ENCODE peak calls at places on chromosomes 3 and 15, in five cellular contexts. One of them, this sample, is unnamed.

GRCh38 chr3:128969993-128970740 is 23.7 kb downstream of the CFAP92 start:
- DNase-seq in GM23248: peak; percentile 70
- DNase-seq in kidney: no peak
- DNase-seq in A549: peak; percentile 37
- DNase-seq in CD8-positive, alpha-beta T cell: peak; percentile 71
- DNase-seq in this sample: peak; percentile 50

GRCh38 chr15:49154799-49155109 is 645 bp downstream of the COPS2 start:
- DNase-seq in GM23248: no peak
- DNase-seq in kidney: no peak
- DNase-seq in A549: no peak
- DNase-seq in CD8-positive, alpha-beta T cell: no peak
- DNase-seq in this sample: no peak

GRCh38 chr3:124277516-124277890 is 285.6 kb upstream of the ROPN1 start:
- DNase-seq in GM23248: peak; percentile 41
- DNase-seq in kidney: no peak
- DNase-seq in A549: no peak
- DNase-seq in CD8-positive, alpha-beta T cell: no peak
- DNase-seq in this sample: no peak

GRCh38 chr15:64369078-64369607 is 12.1 kb downstream of the PCLAF start:
- DNase-seq in GM23248: no peak
- DNase-seq in kidney: no peak
- DNase-seq in A549: no peak
- DNase-seq in CD8-positive, alpha-beta T cell: no peak
- DNase-seq in this sample: no peak

GRCh38 chr3:81218023-81218422 is 543.4 kb downstream of the GBE1 start:
- DNase-seq in GM23248: peak; percentile 53
- DNase-seq in kidney: no peak
- DNase-seq in A549: peak; percentile 19
- DNase-seq in CD8-positive, alpha-beta T cell: no peak
- DNase-seq in this sample: peak; percentile 73

GRCh38 chr3:149003653-149004305 is 12.4 kb downstream of the GYG1 start:
- DNase-seq in GM23248: no peak
- DNase-seq in kidney: no peak
- DNase-seq in A549: no peak
- DNase-seq in CD8-positive, alpha-beta T cell: peak; percentile 18
- DNase-seq in this sample: peak; percentile 85

GRCh38 chr3:79012946-79013362 is 754.8 kb downstream of the ROBO1 start:
- DNase-seq in GM23248: peak; percentile 36
- DNase-seq in kidney: no peak
- DNase-seq in A549: no peak
- DNase-seq in CD8-positive, alpha-beta T cell: no peak
- DNase-seq in this sample: no peak

GRCh38 chr15:60389261-60390077 is 8.3 kb downstream of the ANXA2 start:
- DNase-seq in GM23248: peak; percentile 45
- DNase-seq in kidney: no peak
- DNase-seq in A549: no peak
- DNase-seq in CD8-positive, alpha-beta T cell: no peak
- DNase-seq in this sample: no peak

GRCh38 chr3:106824856-106825255 is 552.4 kb upstream of the CCDC54 start:
- DNase-seq in GM23248: peak; percentile 60
- DNase-seq in kidney: no peak
- DNase-seq in A549: peak; percentile 15
- DNase-seq in CD8-positive, alpha-beta T cell: no peak
- DNase-seq in this sample: peak; percentile 77

GRCh38 chr15:68279779-68280745 is 2.5 kb downstream of the FEM1B start:
- DNase-seq in GM23248: peak; percentile 58
- DNase-seq in kidney: no peak
- DNase-seq in A549: no peak
- DNase-seq in CD8-positive, alpha-beta T cell: no peak
- DNase-seq in this sample: no peak

GRCh38 chr15:70741107-70741511 is 22.2 kb downstream of the UACA start:
- DNase-seq in GM23248: peak; percentile 89
- DNase-seq in kidney: no peak
- DNase-seq in A549: peak; percentile 76
- DNase-seq in CD8-positive, alpha-beta T cell: no peak
- DNase-seq in this sample: peak; percentile 65

GRCh38 chr15:59296181-59296617 is 76.5 kb downstream of the MYO1E start:
- DNase-seq in GM23248: peak; percentile 92
- DNase-seq in kidney: no peak
- DNase-seq in A549: peak; percentile 62
- DNase-seq in CD8-positive, alpha-beta T cell: no peak
- DNase-seq in this sample: peak; percentile 62

GRCh38 chr3:54243262-54243931 is 121.0 kb downstream of the CACNA2D3 start:
- DNase-seq in GM23248: peak; percentile 25
- DNase-seq in kidney: no peak
- DNase-seq in A549: peak; percentile 4
- DNase-seq in CD8-positive, alpha-beta T cell: no peak
- DNase-seq in this sample: peak; percentile 34

GRCh38 chr3:9362731-9363530 is at the start of gene THUMPD3:
- DNase-seq in GM23248: peak; percentile 96
- DNase-seq in kidney: peak; percentile 97
- DNase-seq in A549: peak; percentile 95
- DNase-seq in CD8-positive, alpha-beta T cell: peak; percentile 90
- DNase-seq in this sample: peak; percentile 82

GRCh38 chr3:73733796-73734195 is 109.1 kb upstream of the PDZRN3 start:
- DNase-seq in GM23248: no peak
- DNase-seq in kidney: no peak
- DNase-seq in A549: no peak
- DNase-seq in CD8-positive, alpha-beta T cell: no peak
- DNase-seq in this sample: no peak

GRCh38 chr15:90044191-90044590 is 43.1 kb downstream of the ZNF710 start:
- DNase-seq in GM23248: no peak
- DNase-seq in kidney: peak; percentile 60
- DNase-seq in A549: no peak
- DNase-seq in CD8-positive, alpha-beta T cell: no peak
- DNase-seq in this sample: no peak

GRCh38 chr15:34969340-34970097 is at the start of gene AQR:
- DNase-seq in GM23248: peak; percentile 100
- DNase-seq in kidney: peak; percentile 98
- DNase-seq in A549: peak; percentile 99
- DNase-seq in CD8-positive, alpha-beta T cell: peak; percentile 91
- DNase-seq in this sample: peak; percentile 99

GRCh38 chr3:178140491-178140890 is 395.7 kb upstream of the KCNMB2 start:
- DNase-seq in GM23248: peak; percentile 6
- DNase-seq in kidney: no peak
- DNase-seq in A549: peak; percentile 0
- DNase-seq in CD8-positive, alpha-beta T cell: no peak
- DNase-seq in this sample: peak; percentile 81

GRCh38 chr3:16427309-16427965 is 86.1 kb downstream of the RFTN1 start:
- DNase-seq in GM23248: peak; percentile 93
- DNase-seq in kidney: no peak
- DNase-seq in A549: peak; percentile 21
- DNase-seq in CD8-positive, alpha-beta T cell: no peak
- DNase-seq in this sample: peak; percentile 17

GRCh38 chr15:69060744-69061143 is 46.2 kb downstream of the NOX5 start:
- DNase-seq in GM23248: no peak
- DNase-seq in kidney: no peak
- DNase-seq in A549: no peak
- DNase-seq in CD8-positive, alpha-beta T cell: no peak
- DNase-seq in this sample: peak; percentile 45

GRCh38 chr15:68210821-68211655 is 5.9 kb upstream of the CALML4 start:
- DNase-seq in GM23248: peak; percentile 73
- DNase-seq in kidney: no peak
- DNase-seq in A549: peak; percentile 42
- DNase-seq in CD8-positive, alpha-beta T cell: peak; percentile 58
- DNase-seq in this sample: peak; percentile 38

GRCh38 chr3:98013428-98014349 is 21.4 kb downstream of the GABRR3 start:
- DNase-seq in GM23248: peak; percentile 6
- DNase-seq in kidney: no peak
- DNase-seq in A549: peak; percentile 83
- DNase-seq in CD8-positive, alpha-beta T cell: no peak
- DNase-seq in this sample: peak; percentile 19

GRCh38 chr3:98021821-98022220 is 13.3 kb downstream of the GABRR3 start:
- DNase-seq in GM23248: peak; percentile 36
- DNase-seq in kidney: no peak
- DNase-seq in A549: no peak
- DNase-seq in CD8-positive, alpha-beta T cell: no peak
- DNase-seq in this sample: peak; percentile 27

GRCh38 chr3:98022978-98023820 is 11.9 kb downstream of the GABRR3 start:
- DNase-seq in GM23248: peak; percentile 73
- DNase-seq in kidney: peak; percentile 93
- DNase-seq in A549: peak; percentile 79
- DNase-seq in CD8-positive, alpha-beta T cell: peak; percentile 98
- DNase-seq in this sample: peak; percentile 88

GRCh38 chr3:98020412-98020811 is 14.7 kb downstream of the GABRR3 start:
- DNase-seq in GM23248: no peak
- DNase-seq in kidney: no peak
- DNase-seq in A549: no peak
- DNase-seq in CD8-positive, alpha-beta T cell: no peak
- DNase-seq in this sample: no peak

DNA sequence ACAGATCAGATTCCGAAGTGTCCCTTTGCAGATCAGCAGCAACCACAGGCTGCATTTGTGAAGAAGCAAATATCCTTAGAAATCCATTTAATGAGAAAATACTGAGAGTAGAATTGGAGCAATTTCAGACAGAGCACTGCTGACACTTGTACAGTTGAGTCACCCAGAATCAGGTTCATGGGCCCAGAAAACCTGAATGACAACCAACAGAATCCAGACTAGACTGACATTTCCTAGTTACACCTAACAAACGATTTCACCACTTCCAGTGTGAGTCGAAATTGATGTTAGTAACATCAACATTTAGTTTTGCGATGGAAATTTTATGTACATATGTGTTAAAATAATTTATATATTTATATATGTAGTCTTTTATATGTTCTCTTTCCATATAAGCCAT is 16.8 kb downstream of the GABRR3 start:
- DNase-seq in GM23248: no peak
- DNase-seq in kidney: no peak
- DNase-seq in A549: no peak
- DNase-seq in CD8-positive, alpha-beta T cell: no peak
- DNase-seq in this sample: no peak
- H3K4me1 ChIP-seq in GM23248: no peaks in the 10 kb centered on the region
- H3K4me1 ChIP-seq in kidney: no peaks in the 10 kb centered on the region
- H3K4me1 ChIP-seq in A549: peaks cover 11% of the 10 kb centered on the region
- H3K4me1 ChIP-seq in CD8-positive, alpha-beta T cell: no peaks in the 10 kb centered on the region
- H3K4me1 ChIP-seq in this sample: peaks cover 7% of the 10 kb centered on the region

GRCh38 chr3:40718209-40718608 is 193.4 kb downstream of the ZNF621 start:
- DNase-seq in GM23248: no peak
- DNase-seq in kidney: no peak
- DNase-seq in A549: no peak
- DNase-seq in CD8-positive, alpha-beta T cell: no peak
- DNase-seq in this sample: no peak

GRCh38 chr3:40720863-40721262 is 196.1 kb downstream of the ZNF621 start:
- DNase-seq in GM23248: no peak
- DNase-seq in kidney: no peak
- DNase-seq in A549: no peak
- DNase-seq in CD8-positive, alpha-beta T cell: no peak
- DNase-seq in this sample: no peak

GRCh38 chr3:40718681-40719080 is 193.9 kb downstream of the ZNF621 start:
- DNase-seq in GM23248: no peak
- DNase-seq in kidney: no peak
- DNase-seq in A549: no peak
- DNase-seq in CD8-positive, alpha-beta T cell: no peak
- DNase-seq in this sample: no peak

GRCh38 chr3:40719660-40720287 is 195.0 kb downstream of the ZNF621 start:
- DNase-seq in GM23248: no peak
- DNase-seq in kidney: no peak
- DNase-seq in A549: peak; percentile 37
- DNase-seq in CD8-positive, alpha-beta T cell: no peak
- DNase-seq in this sample: peak; percentile 67

DNA sequence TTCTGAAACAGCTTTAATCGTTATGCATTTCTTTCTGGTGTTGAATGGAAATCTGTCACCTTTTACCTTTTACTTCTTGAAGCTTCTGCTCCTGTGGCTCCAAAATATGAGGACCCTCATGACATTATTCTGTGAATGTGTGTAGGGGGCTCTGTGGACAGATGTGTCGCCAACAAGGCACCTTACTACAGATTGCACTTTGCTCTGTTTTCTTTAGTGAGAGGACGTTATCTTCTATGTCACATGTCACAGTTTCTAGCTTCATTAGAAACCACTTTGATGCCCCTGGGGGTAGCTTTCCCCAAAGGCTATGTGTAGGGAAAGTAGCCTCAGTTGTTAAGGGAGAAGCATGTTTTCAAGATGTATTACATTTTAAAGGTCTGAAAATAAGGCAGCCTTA is 195.6 kb downstream of the ZNF621 start:
- DNase-seq in GM23248: no peak
- DNase-seq in kidney: no peak
- DNase-seq in A549: no peak
- DNase-seq in CD8-positive, alpha-beta T cell: no peak
- DNase-seq in this sample: no peak
- H3K4me3 ChIP-seq in GM23248: no peak overlapping the region
- H3K4me3 ChIP-seq in kidney: no peak overlapping the region
- H3K4me3 ChIP-seq in A549: no peak overlapping the region
- H3K4me3 ChIP-seq in CD8-positive, alpha-beta T cell: no peak overlapping the region
- H3K4me3 ChIP-seq in this sample: no peak overlapping the region

DNA sequence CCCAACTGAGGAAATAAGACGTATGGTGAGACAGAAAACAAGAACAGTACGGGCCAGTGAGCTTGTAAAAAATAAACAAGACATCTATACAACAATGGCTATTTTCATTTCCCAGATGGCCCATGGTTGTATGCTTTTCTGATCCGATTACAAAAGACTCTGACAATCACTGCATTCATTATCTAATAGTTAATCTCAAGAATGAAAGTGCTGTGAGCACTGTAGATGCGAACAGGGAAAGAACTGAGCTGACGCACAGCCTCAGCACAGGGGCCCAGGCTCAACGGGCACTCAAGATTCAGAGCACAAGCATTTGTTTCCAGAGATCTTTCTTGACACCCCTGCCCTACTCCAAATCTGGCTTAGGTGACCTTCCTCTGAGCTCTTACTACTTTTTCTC is 6.9 kb downstream of the MTMR10 start:
- DNase-seq in GM23248: no peak
- DNase-seq in kidney: no peak
- DNase-seq in A549: no peak
- DNase-seq in CD8-positive, alpha-beta T cell: no peak
- DNase-seq in this sample: no peak
- H3K4me1 ChIP-seq in GM23248: peaks cover 9% of the 10 kb centered on the region
- H3K4me1 ChIP-seq in kidney: peaks cover 50% of the 10 kb centered on the region
- H3K4me1 ChIP-seq in A549: peaks cover 20% of the 10 kb centered on the region
- H3K4me1 ChIP-seq in CD8-positive, alpha-beta T cell: peaks cover 24% of the 10 kb centered on the region
- H3K4me1 ChIP-seq in this sample: peaks cover 6% of the 10 kb centered on the region

DNA sequence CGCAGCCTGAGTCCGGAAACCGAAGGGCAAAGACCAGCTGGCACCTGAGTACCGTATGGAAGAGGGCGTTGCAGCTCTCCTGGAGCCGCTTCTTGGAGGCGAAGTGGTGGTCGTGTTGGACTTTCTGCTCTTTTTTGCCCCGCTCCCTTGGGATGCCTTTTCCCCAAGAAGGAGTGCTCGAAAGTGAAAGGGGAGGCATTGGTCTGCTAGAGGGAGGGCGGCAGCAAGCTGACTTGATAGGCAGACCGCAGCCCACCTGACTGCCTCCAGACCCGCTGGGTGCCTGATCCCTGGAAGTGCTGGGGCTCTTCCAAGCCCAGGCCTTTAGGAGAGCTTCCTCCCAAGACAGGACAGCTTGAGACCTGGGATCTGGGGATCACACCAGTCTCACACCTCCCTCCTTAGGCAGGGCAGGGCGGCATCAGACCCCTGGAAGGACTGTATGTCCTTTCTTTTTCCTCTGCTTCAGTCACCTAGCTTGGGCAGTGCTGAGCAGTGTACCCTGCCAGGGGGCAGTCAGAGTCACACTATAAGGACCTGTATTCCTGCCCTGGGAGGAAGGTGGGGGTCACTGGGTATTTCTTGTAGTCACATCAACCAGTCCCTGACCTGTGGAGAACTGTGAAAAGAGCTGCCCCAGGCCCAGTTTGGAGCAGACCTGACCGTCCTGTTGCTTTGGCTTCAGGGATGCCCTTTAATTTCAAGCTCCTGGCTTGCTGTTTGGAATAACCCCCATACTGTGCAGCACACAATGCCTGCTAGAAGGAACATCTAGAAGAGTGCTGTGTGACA is 2.1 kb downstream of the ACVR2B start:
- DNase-seq in GM23248: no peak
- DNase-seq in kidney: peak; percentile 70
- DNase-seq in A549: no peak
- DNase-seq in CD8-positive, alpha-beta T cell: no peak
- DNase-seq in this sample: no peak
- H3K4me3 ChIP-seq in GM23248: peak overlapping the region; percentile 79
- H3K4me3 ChIP-seq in kidney: peak overlapping the region; percentile 91
- H3K4me3 ChIP-seq in A549: peak overlapping the region; percentile 93
- H3K4me3 ChIP-seq in CD8-positive, alpha-beta T cell: peak overlapping the region; percentile 55
- H3K4me3 ChIP-seq in this sample: peak overlapping the region; percentile 82